ENCODE peak calls at places on chromosome X, in four cellular contexts. One of them, this sample, is unnamed.

GRCh38 chrX:1336331-1337143 is at the start of gene IL3RA:
- DNase-seq in AG04450: no peak
- DNase-seq in psoas muscle: peak
- DNase-seq in left ventricle myocardium inferior: no peak
- DNase-seq in this sample: no peak

GRCh38 chrX:2550288-2551020 is 49.7 kb upstream of the DHRSX start:
- DNase-seq in psoas muscle: no peak
- DNase-seq in left ventricle myocardium inferior: no peak
- DNase-seq in AG04450: no peak
- DNase-seq in this sample: no peak

GRCh38 chrX:34880656-34881055 is 61.9 kb upstream of the FAM47B start:
- DNase-seq in psoas muscle: no peak
- DNase-seq in left ventricle myocardium inferior: no peak
- DNase-seq in AG04450: peak
- DNase-seq in this sample: no peak

GRCh38 chrX:81261576-81261975 is 59.7 kb downstream of the SH3BGRL start:
- DNase-seq in left ventricle myocardium inferior: no peak
- DNase-seq in AG04450: no peak
- DNase-seq in psoas muscle: no peak
- DNase-seq in this sample: no peak

GRCh38 chrX:154096140-154097002 is 1.1 kb downstream of the MECP2 start:
- DNase-seq in psoas muscle: no peak
- DNase-seq in AG04450: no peak
- DNase-seq in left ventricle myocardium inferior: peak
- DNase-seq in this sample: no peak

GRCh38 chrX:148416931-148417330 is 83.5 kb upstream of the AFF2 start:
- DNase-seq in psoas muscle: no peak
- DNase-seq in AG04450: no peak
- DNase-seq in left ventricle myocardium inferior: no peak
- DNase-seq in this sample: no peak

GRCh38 chrX:154490021-154490413 is 412 bp downstream of the SLC10A3 start:
- DNase-seq in psoas muscle: no peak
- DNase-seq in left ventricle myocardium inferior: no peak
- DNase-seq in AG04450: no peak
- DNase-seq in this sample: no peak

GRCh38 chrX:100948557-100948956 is 19.8 kb upstream of the XKRX start:
- DNase-seq in psoas muscle: no peak
- DNase-seq in AG04450: no peak
- DNase-seq in left ventricle myocardium inferior: no peak
- DNase-seq in this sample: no peak

GRCh38 chrX:150966742-150967141 is 16.4 kb upstream of the HMGB3 start:
- DNase-seq in psoas muscle: no peak
- DNase-seq in AG04450: no peak
- DNase-seq in left ventricle myocardium inferior: no peak
- DNase-seq in this sample: peak

GRCh38 chrX:1430451-1430850 is 22.3 kb downstream of the ASMTL start:
- DNase-seq in psoas muscle: no peak
- DNase-seq in AG04450: no peak
- DNase-seq in left ventricle myocardium inferior: no peak
- DNase-seq in this sample: no peak

GRCh38 chrX:115949900-115950822 is 220.4 kb upstream of the AGTR2 start:
- DNase-seq in AG04450: no peak
- DNase-seq in psoas muscle: peak
- DNase-seq in left ventricle myocardium inferior: no peak
- DNase-seq in this sample: no peak

GRCh38 chrX:275967-276587 is 5.1 kb upstream of the PLCXD1 start:
- DNase-seq in left ventricle myocardium inferior: peak
- DNase-seq in psoas muscle: peak
- DNase-seq in AG04450: no peak
- DNase-seq in this sample: peak

GRCh38 chrX:2719774-2720447 is 28.8 kb downstream of the CD99 start:
- DNase-seq in psoas muscle: no peak
- DNase-seq in left ventricle myocardium inferior: no peak
- DNase-seq in AG04450: no peak
- DNase-seq in this sample: no peak

GRCh38 chrX:69186651-69187050 is 21.4 kb upstream of the PJA1 start:
- DNase-seq in psoas muscle: no peak
- DNase-seq in AG04450: no peak
- DNase-seq in left ventricle myocardium inferior: no peak
- DNase-seq in this sample: no peak

GRCh38 chrX:21490341-21490740 is 116.1 kb downstream of the CNKSR2 start:
- DNase-seq in psoas muscle: no peak
- DNase-seq in AG04450: no peak
- DNase-seq in left ventricle myocardium inferior: no peak
- DNase-seq in this sample: no peak

GRCh38 chrX:16124201-16124600 is 836 bp downstream of the GRPR start:
- DNase-seq in psoas muscle: no peak
- DNase-seq in left ventricle myocardium inferior: no peak
- DNase-seq in AG04450: no peak
- DNase-seq in this sample: no peak
- H3K4me3 ChIP-seq in psoas muscle: no peak
- H3K4me3 ChIP-seq in left ventricle myocardium inferior: no peak
- H3K4me3 ChIP-seq in AG04450: no peak
- H3K4me3 ChIP-seq in this sample: no peak

GRCh38 chrX:48703228-48703627 is 6.7 kb downstream of the SUV39H1 start:
- DNase-seq in AG04450: no peak
- DNase-seq in left ventricle myocardium inferior: no peak
- DNase-seq in psoas muscle: no peak
- DNase-seq in this sample: no peak
- H3K4me3 ChIP-seq in AG04450: no peak
- H3K4me3 ChIP-seq in left ventricle myocardium inferior: no peak
- H3K4me3 ChIP-seq in psoas muscle: no peak
- H3K4me3 ChIP-seq in this sample: no peak

GRCh38 chrX:40996886-40997530 is 88.2 kb upstream of the USP9X start:
- DNase-seq in left ventricle myocardium inferior: no peak
- DNase-seq in psoas muscle: no peak
- DNase-seq in AG04450: no peak
- DNase-seq in this sample: peak
- H3K4me3 ChIP-seq in left ventricle myocardium inferior: peak
- H3K4me3 ChIP-seq in psoas muscle: no peak
- H3K4me3 ChIP-seq in AG04450: no peak
- H3K4me3 ChIP-seq in this sample: no peak

GRCh38 chrX:119870626-119871131 is 854 bp downstream of the RNF113A start:
- DNase-seq in AG04450: no peak
- DNase-seq in left ventricle myocardium inferior: no peak
- DNase-seq in psoas muscle: no peak
- DNase-seq in this sample: no peak

GRCh38 chrX:119871245-119871598 is 311 bp downstream of the RNF113A start:
- DNase-seq in psoas muscle: no peak
- DNase-seq in left ventricle myocardium inferior: no peak
- DNase-seq in AG04450: no peak
- DNase-seq in this sample: no peak

GRCh38 chrX:119871599-119872395 is at the start of the genes NDUFA1 and RNF113A:
- DNase-seq in psoas muscle: peak
- DNase-seq in AG04450: peak
- DNase-seq in left ventricle myocardium inferior: peak
- DNase-seq in this sample: peak
- H3K4me3 ChIP-seq in psoas muscle: peak
- H3K4me3 ChIP-seq in AG04450: peak
- H3K4me3 ChIP-seq in left ventricle myocardium inferior: peak
- H3K4me3 ChIP-seq in this sample: peak

DNA sequence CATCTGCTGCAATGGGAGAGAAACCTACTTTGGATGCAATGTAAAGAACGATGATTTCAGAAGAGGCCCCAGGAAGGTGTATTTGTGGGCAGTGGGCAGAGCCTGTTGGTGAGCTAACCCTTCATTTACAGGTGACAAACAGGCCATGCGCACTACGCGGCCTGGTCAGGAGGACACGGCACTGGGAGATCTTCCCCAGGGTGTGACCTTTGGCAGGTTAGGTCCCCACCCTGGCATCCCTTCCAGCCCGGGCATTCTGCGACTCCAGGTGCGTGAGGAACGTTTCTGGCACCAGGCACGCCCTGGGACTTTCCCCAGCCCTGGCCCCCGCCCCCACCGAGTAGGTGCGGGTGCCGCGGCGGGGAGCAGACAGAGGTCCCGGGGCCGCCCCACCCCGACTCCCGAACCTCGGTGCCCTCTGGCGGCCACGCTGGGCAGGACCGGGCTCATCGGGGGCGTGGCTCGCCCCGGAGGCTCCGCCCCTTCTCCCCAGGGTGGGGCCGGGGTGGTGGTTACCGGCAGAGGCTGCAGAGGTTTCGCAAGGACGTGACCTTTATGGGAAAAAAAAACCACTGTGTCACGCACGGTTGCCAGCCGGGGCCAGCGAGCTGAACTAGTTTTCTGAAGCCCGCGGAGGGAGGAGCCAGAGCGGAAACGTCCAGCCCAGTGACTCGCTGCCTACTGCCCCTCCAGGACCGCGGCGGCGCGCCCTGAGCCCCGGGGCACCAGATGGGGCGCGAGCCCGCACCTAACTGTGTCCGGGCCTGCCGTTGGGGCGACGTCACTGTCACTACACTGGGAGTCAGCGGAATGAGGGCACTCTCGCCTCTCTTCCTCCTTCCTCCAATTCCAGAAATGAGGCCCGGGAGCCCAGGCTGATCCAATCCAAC is 5.0 kb upstream of the NYX start:
- DNase-seq in AG04450: no peak
- DNase-seq in left ventricle myocardium inferior: peak
- DNase-seq in psoas muscle: peak
- DNase-seq in this sample: no peak
- H3K4me3 ChIP-seq in AG04450: peak
- H3K4me3 ChIP-seq in left ventricle myocardium inferior: peak
- H3K4me3 ChIP-seq in psoas muscle: peak
- H3K4me3 ChIP-seq in this sample: no peak

DNA sequence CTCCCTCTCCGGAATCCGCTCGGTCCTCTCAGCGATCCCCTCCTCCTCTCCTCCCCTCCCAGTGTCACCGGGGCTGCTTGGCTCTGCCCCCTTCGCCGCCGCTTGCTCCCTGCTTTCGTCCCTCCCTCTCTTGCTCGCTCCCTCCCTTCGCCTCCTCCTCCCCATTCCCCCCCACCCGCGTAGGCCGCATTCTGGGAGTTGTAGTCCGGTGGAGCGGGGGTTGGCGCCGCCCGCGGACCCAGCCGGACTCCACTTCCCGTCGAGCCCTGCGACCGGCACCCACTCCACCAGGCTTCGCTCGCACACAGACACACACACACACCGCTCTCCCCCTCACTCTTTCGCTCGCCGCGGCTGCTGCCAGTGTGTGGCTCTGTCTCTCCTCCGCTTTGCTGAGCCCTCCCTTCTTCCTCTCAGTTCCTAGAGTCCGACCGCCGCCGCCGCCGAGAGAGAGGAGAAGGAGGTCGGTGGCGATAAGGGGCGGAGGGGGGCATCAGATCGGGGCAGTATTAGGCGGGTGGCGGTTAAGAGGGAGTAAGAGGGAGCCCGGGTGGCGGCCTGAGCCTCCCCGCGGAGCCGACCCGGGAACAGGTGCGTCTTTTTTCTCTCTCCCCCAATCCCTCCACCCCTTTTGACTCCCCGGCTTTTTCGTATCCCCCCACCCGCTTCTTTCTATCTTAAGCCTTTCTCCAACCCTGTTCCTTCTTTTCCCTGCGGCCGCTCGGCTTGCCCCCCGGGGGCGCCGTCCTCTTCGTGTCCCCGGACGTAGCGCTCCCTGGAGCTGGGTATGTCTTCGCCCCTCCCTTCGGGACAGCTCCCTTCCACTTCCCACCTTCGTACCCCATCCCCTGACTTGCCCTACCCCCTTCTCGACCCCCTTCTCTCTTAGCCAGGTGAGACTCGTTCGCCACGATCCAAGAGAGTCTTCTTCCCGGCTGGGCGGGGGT is at the start of gene BCORL1:
- DNase-seq in psoas muscle: peak
- DNase-seq in left ventricle myocardium inferior: peak
- DNase-seq in AG04450: peak
- DNase-seq in this sample: peak
- H3K4me3 ChIP-seq in psoas muscle: no peak
- H3K4me3 ChIP-seq in left ventricle myocardium inferior: no peak
- H3K4me3 ChIP-seq in AG04450: peak
- H3K4me3 ChIP-seq in this sample: peak

DNA sequence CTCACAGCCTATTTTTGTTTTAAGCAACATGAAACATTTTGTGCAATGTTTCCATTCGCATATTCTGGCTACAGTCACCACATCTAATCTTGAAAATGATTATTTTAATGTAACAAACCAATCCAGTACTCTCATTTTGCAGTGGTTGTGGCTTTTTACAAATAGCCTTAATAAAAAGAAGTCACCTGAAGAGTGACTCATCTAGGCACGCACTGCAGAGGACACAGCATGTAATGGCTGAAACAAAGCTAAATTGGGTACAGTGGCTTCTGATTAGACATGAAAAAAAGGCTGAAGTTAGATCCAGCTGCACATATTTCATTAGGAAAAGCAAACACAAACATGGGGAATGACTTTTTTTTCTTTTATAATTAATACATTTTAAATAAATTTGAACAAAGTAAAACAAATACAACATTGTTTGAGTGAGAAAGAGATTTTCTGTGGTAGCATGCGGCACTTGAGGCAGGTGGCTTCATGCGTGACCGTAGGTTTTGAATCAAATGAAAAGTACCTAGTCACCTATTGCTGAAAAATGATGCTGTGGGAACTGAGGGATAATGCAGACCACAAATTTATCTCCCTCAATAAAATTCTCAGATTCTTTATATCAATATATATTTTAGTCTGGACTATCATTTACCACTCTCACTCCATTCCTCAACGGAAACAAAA is 240.8 kb upstream of the DDX53 start:
- DNase-seq in AG04450: no peak
- DNase-seq in left ventricle myocardium inferior: no peak
- DNase-seq in psoas muscle: no peak
- DNase-seq in this sample: no peak
- H3K4me3 ChIP-seq in AG04450: no peak
- H3K4me3 ChIP-seq in left ventricle myocardium inferior: no peak
- H3K4me3 ChIP-seq in psoas muscle: no peak
- H3K4me3 ChIP-seq in this sample: no peak

This sample was measured in LNCaP clone FGC.